ENCODE peak calls at places on chromosomes 7 and 10, in nine cellular contexts. X is HCT116, I is spleen, C is ovary, M is tibial nerve, G is testis, R is IMR-90, N is breast epithelium, L is uterus. B is an unnamed sample.

GRCh38 chr7:22173884-22174573 is 182.9 kb downstream of the RAPGEF5 start:
- DNase-seq in G (no peak), N (no peak), L (no peak), M (no peak), C (no peak), X (no peak), I (no peak), R (no peak), B (no peak)

GRCh38 chr7:1562611-1563051 is 6.6 kb upstream of the TMEM184A start:
- DNase-seq in R (peak; percentile 66), I (no peak), X (no peak), M (no peak), L (no peak), G (no peak), C (no peak), N (no peak), B (no peak)

GRCh38 chr7:157043745-157044144 is 33.3 kb upstream of the MNX1 start:
- DNase-seq in M (no peak), I (no peak), N (no peak), X (no peak), G (no peak), R (peak; percentile 69), C (no peak), L (no peak), B (peak; percentile 69)

GRCh38 chr7:130814753-130815152 is 80.7 kb upstream of the KLF14 start:
- DNase-seq in M (no peak), L (no peak), R (peak; percentile 50), X (peak; percentile 26), I (no peak), G (peak; percentile 31), N (no peak), C (no peak), B (no peak)

GRCh38 chr7:32941181-32941995 is 15.9 kb upstream of the FKBP9 start:
- DNase-seq in R (no peak), X (no peak), N (no peak), I (no peak), L (no peak), G (no peak), C (no peak), M (no peak), B (no peak)

GRCh38 chr10:61119573-61119972 is 175.6 kb upstream of the RHOBTB1 start:
- DNase-seq in M (no peak), X (no peak), I (no peak), L (no peak), C (no peak), N (no peak), R (no peak), G (no peak), B (no peak)

GRCh38 chr7:101211501-101211900 is 5.9 kb downstream of the PLOD3 start:
- DNase-seq in R (no peak), M (no peak), L (no peak), X (no peak), G (no peak), C (no peak), I (no peak), N (no peak), B (no peak)

GRCh38 chr10:60208676-60209269 is 180.9 kb downstream of the ANK3 start:
- DNase-seq in L (no peak), R (peak; percentile 49), X (peak; percentile 23), N (no peak), C (no peak), G (no peak), M (no peak), I (no peak), B (no peak)

GRCh38 chr7:81638216-81638615 is 131.6 kb downstream of the HGF start:
- DNase-seq in L (no peak), X (no peak), C (no peak), G (no peak), I (no peak), M (no peak), R (peak; percentile 87), N (no peak), B (no peak)

GRCh38 chr10:114783686-114784085 is 37.9 kb upstream of the FHIP2A start:
- DNase-seq in M (no peak), G (no peak), R (no peak), L (no peak), C (no peak), I (no peak), N (no peak), X (no peak), B (no peak)
- TF ChIP-seq POLR2A in M (no peak), G (no peak), R (no peak), L (no peak), C (no peak), I (no peak), N (no peak), X (no peak), B (no peak)

DNA sequence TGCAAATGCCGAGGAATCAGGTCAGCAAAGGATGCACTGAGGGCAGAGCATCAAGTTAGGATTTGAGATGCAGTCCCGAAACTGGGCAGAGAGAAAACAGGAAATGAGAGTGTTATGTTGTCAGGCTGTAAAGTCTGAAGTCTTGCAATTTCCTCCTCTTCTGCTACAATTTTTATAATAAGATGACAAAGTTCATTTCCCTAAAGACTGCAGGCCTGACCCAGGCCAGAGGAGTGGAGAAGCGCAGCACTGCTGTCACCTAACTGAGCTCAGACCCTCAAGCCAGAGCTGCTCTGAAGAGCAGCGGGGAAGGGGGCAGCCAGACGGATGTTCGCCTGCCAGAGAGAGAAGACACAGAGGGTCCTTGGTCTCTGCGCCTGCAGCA is 12.5 kb upstream of the AOAH start:
- DNase-seq in I (peak; percentile 81), L (no peak), N (no peak), X (no peak), R (no peak), C (no peak), M (no peak), G (no peak), B (no peak)
- H3K27ac ChIP-seq in I (peak overlapping the region; percentile 83), L (no peak overlapping the region), N (peak overlapping the region; percentile 12), X (no peak overlapping the region), R (no peak overlapping the region), C (no peak overlapping the region), M (peak overlapping the region; percentile 57), G (no peak overlapping the region), B (no peak overlapping the region)

GRCh38 chr7:93117327-93117726 is 452 bp downstream of the SAMD9 start:
- DNase-seq in X (no peak), N (no peak), I (no peak), L (no peak), G (no peak), R (no peak), C (no peak), M (no peak), B (no peak)

GRCh38 chr7:93120981-93121549 is 3.3 kb upstream of the SAMD9 start:
- DNase-seq in N (no peak), I (no peak), X (no peak), M (no peak), G (no peak), R (no peak), C (no peak), L (no peak), B (no peak)

GRCh38 chr7:93119191-93119905 is 1.6 kb upstream of the SAMD9 start:
- DNase-seq in C (no peak), I (no peak), N (no peak), R (peak; percentile 4), G (no peak), M (no peak), L (no peak), X (no peak), B (no peak)

GRCh38 chr7:93115796-93116195 is 2.0 kb downstream of the SAMD9 start:
- DNase-seq in N (no peak), M (no peak), X (peak; percentile 32), R (peak; percentile 75), C (no peak), I (no peak), L (no peak), G (no peak), B (no peak)

GRCh38 chr7:93117852-93118530 is at the start of gene SAMD9:
- DNase-seq in G (peak; percentile 76), X (peak; percentile 49), C (peak; percentile 64), N (peak; percentile 35), R (peak; percentile 77), M (no peak), L (peak; percentile 65), I (no peak), B (no peak)
- TF ChIP-seq POLR2A in G (no peak), X (no peak), C (no peak), N (no peak), R (no peak), M (no peak), L (no peak), I (peak; percentile 62), B (no peak)

DNA sequence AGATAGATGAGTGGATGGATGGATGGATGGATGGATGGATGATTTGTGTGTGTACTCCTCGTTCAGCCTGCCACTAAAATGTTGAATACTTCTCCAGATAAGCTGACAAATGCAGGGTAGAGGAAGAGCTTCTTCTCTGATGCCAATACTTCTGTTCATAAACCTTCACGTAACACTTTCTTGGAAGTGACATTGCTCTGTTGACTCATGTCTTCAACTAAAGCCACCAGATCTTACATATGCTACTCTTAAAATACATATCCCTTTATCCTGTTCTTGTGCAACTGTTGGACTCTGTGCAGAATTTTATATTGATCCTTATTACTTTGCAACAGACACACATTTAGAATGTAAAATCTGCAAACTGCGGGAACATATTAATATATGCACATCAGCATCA is 26.9 kb downstream of the PIK3AP1 start:
- DNase-seq in X (no peak), C (no peak), N (no peak), L (no peak), G (no peak), M (no peak), I (no peak), R (no peak), B (no peak)
- H3K27ac ChIP-seq in X (no peak overlapping the region), C (no peak overlapping the region), N (no peak overlapping the region), L (no peak overlapping the region), G (no peak overlapping the region), M (no peak overlapping the region), I (no peak overlapping the region), R (no peak overlapping the region), B (no peak overlapping the region)

DNA sequence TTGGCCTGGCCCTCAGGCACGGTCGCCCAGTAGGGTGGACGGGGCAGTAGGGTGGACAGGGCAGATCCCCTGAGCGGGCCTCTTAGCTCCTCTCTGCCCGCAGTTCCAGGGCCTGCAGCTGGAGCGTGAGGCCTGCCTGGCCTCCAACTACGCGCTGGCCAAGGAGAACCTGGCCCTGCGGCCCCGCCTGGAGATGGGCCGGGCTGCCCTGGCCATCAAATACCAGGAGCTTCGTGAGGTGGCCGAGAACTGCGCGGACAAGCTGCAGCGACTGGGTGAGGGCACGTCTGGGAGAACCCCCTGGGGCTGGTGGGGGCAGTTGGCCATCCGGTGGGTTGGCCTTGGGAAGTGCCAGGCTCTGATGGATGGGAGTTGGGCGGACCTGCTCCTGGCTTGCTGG is 1.7 kb downstream of the VPS37D start:
- DNase-seq in C (no peak), N (no peak), G (no peak), R (no peak), M (no peak), I (no peak), X (no peak), L (no peak), B (no peak)
- TF ChIP-seq POLR2A in C (no peak), N (no peak), G (no peak), R (no peak), M (no peak), I (no peak), X (no peak), L (no peak), B (no peak)